ENCODE peak calls at places on chromosomes 7 and 10, in five cellular contexts. One of them, this sample, is unnamed.
A peak's percentile ranks its signal among the peaks of the same experiment; 100 is the strongest.

GRCh38 chr7:47298636-47299035 is 283.3 kb downstream of the TNS3 start:
- DNase-seq in A549: no peak
- DNase-seq in CD8-positive, alpha-beta T cell: no peak
- DNase-seq in fibroblast of lung: no peak
- DNase-seq in trophoblast cell: peak; percentile 97
- DNase-seq in this sample: no peak

GRCh38 chr7:21256310-21256877 is 171.5 kb upstream of the SP4 start:
- DNase-seq in A549: peak; percentile 6
- DNase-seq in CD8-positive, alpha-beta T cell: no peak
- DNase-seq in fibroblast of lung: peak; percentile 18
- DNase-seq in trophoblast cell: peak; percentile 18
- DNase-seq in this sample: no peak

GRCh38 chr10:68997216-68997615 is 8.6 kb downstream of the KIFBP start:
- DNase-seq in A549: no peak
- DNase-seq in CD8-positive, alpha-beta T cell: no peak
- DNase-seq in fibroblast of lung: no peak
- DNase-seq in trophoblast cell: no peak
- DNase-seq in this sample: no peak

GRCh38 chr7:28316489-28316888 is 95.8 kb upstream of the CREB5 start:
- DNase-seq in A549: no peak
- DNase-seq in CD8-positive, alpha-beta T cell: no peak
- DNase-seq in fibroblast of lung: peak; percentile 70
- DNase-seq in trophoblast cell: no peak
- DNase-seq in this sample: no peak

GRCh38 chr10:101974091-101974799 is 81.7 kb downstream of the ARMH3 start:
- DNase-seq in A549: no peak
- DNase-seq in CD8-positive, alpha-beta T cell: no peak
- DNase-seq in fibroblast of lung: peak; percentile 31
- DNase-seq in trophoblast cell: no peak
- DNase-seq in this sample: no peak

GRCh38 chr7:15007507-15007906 is 105.0 kb upstream of the DGKB start:
- DNase-seq in A549: no peak
- DNase-seq in CD8-positive, alpha-beta T cell: no peak
- DNase-seq in fibroblast of lung: no peak
- DNase-seq in trophoblast cell: no peak
- DNase-seq in this sample: no peak

GRCh38 chr10:130021373-130021950 is 57.4 kb upstream of the EBF3 start:
- DNase-seq in A549: no peak
- DNase-seq in CD8-positive, alpha-beta T cell: no peak
- DNase-seq in fibroblast of lung: peak; percentile 90
- DNase-seq in trophoblast cell: no peak
- DNase-seq in this sample: peak; percentile 41

GRCh38 chr10:97714401-97715258 is 1.1 kb downstream of the MARVELD1 start:
- DNase-seq in A549: peak; percentile 64
- DNase-seq in CD8-positive, alpha-beta T cell: no peak
- DNase-seq in fibroblast of lung: peak; percentile 80
- DNase-seq in trophoblast cell: peak; percentile 75
- DNase-seq in this sample: peak; percentile 64

GRCh38 chr10:92689663-92690210 is at the start of gene HHEX:
- DNase-seq in A549: peak; percentile 57
- DNase-seq in CD8-positive, alpha-beta T cell: no peak
- DNase-seq in fibroblast of lung: peak; percentile 76
- DNase-seq in trophoblast cell: no peak
- DNase-seq in this sample: no peak

GRCh38 chr7:14073988-14074387 is 84.5 kb upstream of the ETV1 start:
- DNase-seq in A549: no peak
- DNase-seq in CD8-positive, alpha-beta T cell: no peak
- DNase-seq in fibroblast of lung: peak; percentile 21
- DNase-seq in trophoblast cell: no peak
- DNase-seq in this sample: no peak

GRCh38 chr7:25669300-25669781 is 441.1 kb upstream of the NPVF start:
- DNase-seq in A549: no peak
- DNase-seq in CD8-positive, alpha-beta T cell: no peak
- DNase-seq in fibroblast of lung: no peak
- DNase-seq in trophoblast cell: no peak
- DNase-seq in this sample: no peak

GRCh38 chr10:60006046-60006445 is 99.7 kb upstream of the CCDC6 start:
- DNase-seq in A549: no peak
- DNase-seq in CD8-positive, alpha-beta T cell: no peak
- DNase-seq in fibroblast of lung: peak; percentile 57
- DNase-seq in trophoblast cell: no peak
- DNase-seq in this sample: no peak

GRCh38 chr7:45721949-45722598 is 147.9 kb downstream of the ADCY1 start:
- DNase-seq in A549: no peak
- DNase-seq in CD8-positive, alpha-beta T cell: no peak
- DNase-seq in fibroblast of lung: no peak
- DNase-seq in trophoblast cell: no peak
- DNase-seq in this sample: no peak

GRCh38 chr7:68783671-68784070 is 814.6 kb upstream of the AUTS2 start:
- DNase-seq in A549: peak; percentile 20
- DNase-seq in CD8-positive, alpha-beta T cell: no peak
- DNase-seq in fibroblast of lung: peak; percentile 32
- DNase-seq in trophoblast cell: no peak
- DNase-seq in this sample: no peak

GRCh38 chr7:80905334-80905733 is 13.5 kb downstream of the SEMA3C start:
- DNase-seq in A549: no peak
- DNase-seq in CD8-positive, alpha-beta T cell: no peak
- DNase-seq in fibroblast of lung: no peak
- DNase-seq in trophoblast cell: peak; percentile 62
- DNase-seq in this sample: no peak

GRCh38 chr7:17936321-17936720 is 4.0 kb downstream of the SNX13 start:
- DNase-seq in A549: no peak
- DNase-seq in CD8-positive, alpha-beta T cell: no peak
- DNase-seq in fibroblast of lung: no peak
- DNase-seq in trophoblast cell: no peak
- DNase-seq in this sample: no peak

GRCh38 chr7:17937506-17938115 is 2.7 kb downstream of the SNX13 start:
- DNase-seq in A549: no peak
- DNase-seq in CD8-positive, alpha-beta T cell: no peak
- DNase-seq in fibroblast of lung: peak; percentile 27
- DNase-seq in trophoblast cell: no peak
- DNase-seq in this sample: no peak

GRCh38 chr7:17932770-17933169 is 7.5 kb downstream of the SNX13 start:
- DNase-seq in A549: no peak
- DNase-seq in CD8-positive, alpha-beta T cell: no peak
- DNase-seq in fibroblast of lung: peak; percentile 13
- DNase-seq in trophoblast cell: no peak
- DNase-seq in this sample: no peak

GRCh38 chr7:17934094-17934493 is 6.2 kb downstream of the SNX13 start:
- DNase-seq in A549: no peak
- DNase-seq in CD8-positive, alpha-beta T cell: no peak
- DNase-seq in fibroblast of lung: peak; percentile 10
- DNase-seq in trophoblast cell: no peak
- DNase-seq in this sample: no peak

DNA sequence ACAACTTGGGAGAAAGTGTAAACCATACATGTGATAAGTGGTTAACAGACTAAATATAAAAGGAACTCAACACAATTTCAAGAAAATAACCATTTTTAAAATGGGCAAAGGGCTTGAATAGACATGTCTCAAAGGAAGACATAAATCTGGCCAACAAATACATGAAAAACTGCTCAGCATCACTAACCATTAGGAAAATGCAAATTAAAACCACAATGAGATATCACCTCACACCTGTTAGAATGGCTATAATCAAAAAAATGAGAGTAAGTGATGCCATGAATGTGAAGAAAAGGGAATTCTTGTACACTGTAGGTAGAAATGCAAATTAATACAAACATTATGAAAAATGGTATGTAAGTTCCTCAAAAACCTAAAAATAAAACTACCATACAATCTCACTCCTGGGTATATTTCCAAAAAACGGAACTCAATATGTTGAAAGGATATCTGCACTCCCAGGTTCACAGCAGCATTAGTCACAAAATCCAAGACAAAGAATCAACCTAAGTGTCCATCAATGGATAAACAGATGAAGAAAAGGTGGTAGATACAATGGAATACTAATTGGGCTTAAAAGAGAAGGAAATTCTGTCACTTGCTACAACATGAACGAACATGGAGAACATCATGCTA is 5.6 kb downstream of the SNX13 start:
- DNase-seq in A549: no peak
- DNase-seq in CD8-positive, alpha-beta T cell: no peak
- DNase-seq in fibroblast of lung: no peak
- DNase-seq in trophoblast cell: no peak
- DNase-seq in this sample: no peak
- H3K4me1 ChIP-seq in A549: peaks cover 13% of the 10 kb centered on the region
- H3K4me1 ChIP-seq in CD8-positive, alpha-beta T cell: peaks cover 50% of the 10 kb centered on the region
- H3K4me1 ChIP-seq in fibroblast of lung: no peaks in the 10 kb centered on the region
- H3K4me1 ChIP-seq in trophoblast cell: peaks cover 2% of the 10 kb centered on the region
- H3K4me1 ChIP-seq in this sample: peaks cover 31% of the 10 kb centered on the region

DNA sequence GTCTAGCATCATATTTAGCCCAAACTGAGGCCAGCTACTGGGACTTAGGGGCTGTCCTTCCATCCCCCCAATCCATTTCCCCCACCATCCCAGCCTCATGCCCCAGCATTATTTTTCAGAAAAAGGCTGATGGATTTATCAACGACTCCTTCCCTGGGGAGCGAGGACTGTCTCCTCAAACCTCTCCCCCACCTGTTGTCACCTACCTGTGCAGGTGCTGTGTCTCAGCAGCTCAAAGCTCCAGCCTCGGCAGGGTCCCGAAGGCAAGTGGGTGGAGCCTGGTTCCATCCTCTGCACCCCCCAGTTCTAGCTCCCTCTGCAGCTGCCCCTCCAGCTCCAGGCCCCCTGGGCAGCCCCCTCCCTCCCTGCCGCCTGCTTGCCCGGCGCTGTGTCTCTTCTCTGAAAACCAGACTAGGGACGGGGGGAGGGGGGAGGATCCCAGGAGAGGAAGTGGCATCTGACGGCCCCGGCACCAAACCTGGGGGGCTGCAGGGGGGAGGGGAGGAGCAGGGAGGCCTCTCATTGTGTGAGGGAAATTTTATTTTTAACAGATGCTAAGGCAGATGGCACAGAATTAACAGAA is 61.7 kb upstream of the PAX2 start:
- DNase-seq in A549: no peak
- DNase-seq in CD8-positive, alpha-beta T cell: no peak
- DNase-seq in fibroblast of lung: no peak
- DNase-seq in trophoblast cell: no peak
- DNase-seq in this sample: no peak
- H3K4me3 ChIP-seq in A549: no peak overlapping the region
- H3K4me3 ChIP-seq in CD8-positive, alpha-beta T cell: no peak overlapping the region
- H3K4me3 ChIP-seq in fibroblast of lung: no peak overlapping the region
- H3K4me3 ChIP-seq in trophoblast cell: no peak overlapping the region
- H3K4me3 ChIP-seq in this sample: no peak overlapping the region

GRCh38 chr7:3844545-3845151 is 543.6 kb downstream of the SDK1 start:
- DNase-seq in A549: no peak
- DNase-seq in CD8-positive, alpha-beta T cell: no peak
- DNase-seq in fibroblast of lung: no peak
- DNase-seq in trophoblast cell: no peak
- DNase-seq in this sample: no peak
- H3K4me1 ChIP-seq in A549: no peaks in the 10 kb centered on the region
- H3K4me1 ChIP-seq in CD8-positive, alpha-beta T cell: no peaks in the 10 kb centered on the region
- H3K4me1 ChIP-seq in fibroblast of lung: no peaks in the 10 kb centered on the region
- H3K4me1 ChIP-seq in trophoblast cell: no peaks in the 10 kb centered on the region
- H3K4me1 ChIP-seq in this sample: no peaks in the 10 kb centered on the region

DNA sequence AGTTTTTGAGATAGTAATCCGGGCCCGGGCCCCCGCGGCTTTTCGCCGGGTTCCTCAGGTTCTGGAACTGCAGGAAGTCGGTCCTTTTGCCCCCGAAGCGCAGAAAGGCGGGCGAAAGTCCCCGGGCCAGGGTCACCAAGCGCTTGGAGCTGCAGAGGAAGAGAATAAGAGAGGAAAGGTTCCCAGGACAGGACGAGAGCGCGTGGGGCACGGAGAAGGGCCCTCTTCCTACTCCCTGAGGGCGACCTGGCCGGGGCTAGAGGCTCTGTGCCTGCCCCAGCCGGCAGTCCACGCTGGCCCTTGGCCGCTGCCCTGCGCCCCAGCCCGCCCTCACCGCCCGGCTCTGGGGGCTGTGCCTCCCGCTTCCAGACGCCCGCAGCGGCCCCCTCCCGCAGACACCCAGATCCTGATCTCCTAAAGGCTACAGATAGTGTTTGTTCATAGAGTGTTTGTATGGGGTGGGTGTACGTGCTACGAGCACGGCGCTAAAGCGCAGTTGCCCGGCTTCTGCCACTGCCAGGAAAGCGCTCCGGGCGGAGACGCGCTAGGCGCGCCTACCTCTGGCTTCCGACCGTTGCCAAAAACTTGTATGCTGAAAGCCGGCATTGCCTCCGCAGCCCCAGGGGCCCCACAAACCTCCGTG is 3.2 kb downstream of the HPSE2 start:
- DNase-seq in A549: no peak
- DNase-seq in CD8-positive, alpha-beta T cell: no peak
- DNase-seq in fibroblast of lung: no peak
- DNase-seq in trophoblast cell: no peak
- DNase-seq in this sample: no peak
- H3K4me3 ChIP-seq in A549: no peak overlapping the region
- H3K4me3 ChIP-seq in CD8-positive, alpha-beta T cell: no peak overlapping the region
- H3K4me3 ChIP-seq in fibroblast of lung: peak overlapping the region; percentile 15
- H3K4me3 ChIP-seq in trophoblast cell: no peak overlapping the region
- H3K4me3 ChIP-seq in this sample: no peak overlapping the region

GRCh38 chr10:50600831-50601466 is 22.8 kb downstream of the SGMS1 start:
- DNase-seq in A549: no peak
- DNase-seq in CD8-positive, alpha-beta T cell: no peak
- DNase-seq in fibroblast of lung: peak; percentile 34
- DNase-seq in trophoblast cell: no peak
- DNase-seq in this sample: no peak
- H3K4me1 ChIP-seq in A549: peaks cover 64% of the 10 kb centered on the region
- H3K4me1 ChIP-seq in CD8-positive, alpha-beta T cell: peaks cover 31% of the 10 kb centered on the region
- H3K4me1 ChIP-seq in fibroblast of lung: peaks cover 30% of the 10 kb centered on the region
- H3K4me1 ChIP-seq in trophoblast cell: peaks cover 5% of the 10 kb centered on the region
- H3K4me1 ChIP-seq in this sample: peaks cover 44% of the 10 kb centered on the region

GRCh38 chr10:21529236-21529910 is 3.9 kb upstream of the SKIDA1 start:
- DNase-seq in A549: no peak
- DNase-seq in CD8-positive, alpha-beta T cell: no peak
- DNase-seq in fibroblast of lung: no peak
- DNase-seq in trophoblast cell: no peak
- DNase-seq in this sample: no peak
- H3K4me3 ChIP-seq in A549: peak overlapping the region; percentile 60
- H3K4me3 ChIP-seq in CD8-positive, alpha-beta T cell: no peak overlapping the region
- H3K4me3 ChIP-seq in fibroblast of lung: no peak overlapping the region
- H3K4me3 ChIP-seq in trophoblast cell: no peak overlapping the region
- H3K4me3 ChIP-seq in this sample: peak overlapping the region; percentile 83

GRCh38 chr7:129875160-129875559 is 77.6 kb downstream of the UBE2H start:
- DNase-seq in A549: no peak
- DNase-seq in CD8-positive, alpha-beta T cell: no peak
- DNase-seq in fibroblast of lung: no peak
- DNase-seq in trophoblast cell: no peak
- DNase-seq in this sample: no peak

GRCh38 chr7:129875745-129876411 is 76.9 kb downstream of the UBE2H start:
- DNase-seq in A549: peak; percentile 15
- DNase-seq in CD8-positive, alpha-beta T cell: no peak
- DNase-seq in fibroblast of lung: peak; percentile 84
- DNase-seq in trophoblast cell: no peak
- DNase-seq in this sample: no peak

GRCh38 chr7:129870668-129871067 is 82.1 kb downstream of the UBE2H start:
- DNase-seq in A549: no peak
- DNase-seq in CD8-positive, alpha-beta T cell: no peak
- DNase-seq in fibroblast of lung: no peak
- DNase-seq in trophoblast cell: no peak
- DNase-seq in this sample: no peak

GRCh38 chr7:129874722-129875121 is 78.0 kb downstream of the UBE2H start:
- DNase-seq in A549: no peak
- DNase-seq in CD8-positive, alpha-beta T cell: no peak
- DNase-seq in fibroblast of lung: no peak
- DNase-seq in trophoblast cell: no peak
- DNase-seq in this sample: no peak

GRCh38 chr7:129872054-129872453 is 80.7 kb downstream of the UBE2H start:
- DNase-seq in A549: no peak
- DNase-seq in CD8-positive, alpha-beta T cell: no peak
- DNase-seq in fibroblast of lung: no peak
- DNase-seq in trophoblast cell: no peak
- DNase-seq in this sample: no peak
- H3K4me1 ChIP-seq in A549: peaks cover 26% of the 10 kb centered on the region
- H3K4me1 ChIP-seq in CD8-positive, alpha-beta T cell: no peaks in the 10 kb centered on the region
- H3K4me1 ChIP-seq in fibroblast of lung: no peaks in the 10 kb centered on the region
- H3K4me1 ChIP-seq in trophoblast cell: no peaks in the 10 kb centered on the region
- H3K4me1 ChIP-seq in this sample: peaks cover 25% of the 10 kb centered on the region

This sample was measured in keratinocyte.